ENCODE peak calls at places on chromosomes 7 and 10, in four cellular contexts. One of them, this sample, is unnamed.

GRCh38 chr7:1685000-1685624 is 15.0 kb downstream of the ELFN1 start:
- DNase-seq in transverse colon: no peak
- DNase-seq in A549: no peak
- DNase-seq in upper lobe of left lung: no peak
- DNase-seq in this sample: no peak

GRCh38 chr7:37234928-37235327 is 213.7 kb downstream of the ELMO1 start:
- DNase-seq in upper lobe of left lung: no peak
- DNase-seq in transverse colon: no peak
- DNase-seq in A549: peak
- DNase-seq in this sample: no peak

GRCh38 chr7:3867847-3868246 is 566.8 kb downstream of the SDK1 start:
- DNase-seq in transverse colon: peak
- DNase-seq in A549: no peak
- DNase-seq in upper lobe of left lung: no peak
- DNase-seq in this sample: no peak

GRCh38 chr7:141442781-141443180 is 108.4 kb upstream of the AGK start:
- DNase-seq in upper lobe of left lung: no peak
- DNase-seq in A549: no peak
- DNase-seq in transverse colon: no peak
- DNase-seq in this sample: no peak

GRCh38 chr10:78451592-78451991 is 417.9 kb downstream of the RPS24 start:
- DNase-seq in upper lobe of left lung: no peak
- DNase-seq in transverse colon: no peak
- DNase-seq in A549: no peak
- DNase-seq in this sample: peak

GRCh38 chr7:100678291-100678984 is 4.9 kb downstream of the GNB2 start:
- DNase-seq in upper lobe of left lung: no peak
- DNase-seq in transverse colon: peak
- DNase-seq in A549: no peak
- DNase-seq in this sample: peak

GRCh38 chr10:58781873-58782488 is 269.3 kb downstream of the BICC1 start:
- DNase-seq in upper lobe of left lung: no peak
- DNase-seq in transverse colon: no peak
- DNase-seq in A549: peak
- DNase-seq in this sample: no peak

GRCh38 chr10:63922714-63923317 is 401.6 kb downstream of the REEP3 start:
- DNase-seq in transverse colon: no peak
- DNase-seq in upper lobe of left lung: no peak
- DNase-seq in A549: no peak
- DNase-seq in this sample: no peak

GRCh38 chr10:14048930-14049613 is 281.7 kb downstream of the FRMD4A start:
- DNase-seq in A549: peak
- DNase-seq in upper lobe of left lung: no peak
- DNase-seq in transverse colon: no peak
- DNase-seq in this sample: no peak

GRCh38 chr7:33841658-33842057 is 63.7 kb upstream of the BMPER start:
- DNase-seq in upper lobe of left lung: no peak
- DNase-seq in A549: peak
- DNase-seq in transverse colon: no peak
- DNase-seq in this sample: peak

GRCh38 chr7:130921391-130922180 is 187.6 kb upstream of the KLF14 start:
- DNase-seq in transverse colon: peak
- DNase-seq in A549: no peak
- DNase-seq in upper lobe of left lung: peak
- DNase-seq in this sample: peak

GRCh38 chr7:75617634-75618234 is 121.0 kb downstream of the HIP1 start:
- DNase-seq in A549: peak
- DNase-seq in upper lobe of left lung: peak
- DNase-seq in transverse colon: peak
- DNase-seq in this sample: peak

GRCh38 chr7:111223802-111224253 is 132.9 kb downstream of the LRRN3 start:
- DNase-seq in upper lobe of left lung: no peak
- DNase-seq in transverse colon: no peak
- DNase-seq in A549: no peak
- DNase-seq in this sample: no peak
- TF ChIP-seq EP300 in upper lobe of left lung: no peak
- TF ChIP-seq EP300 in transverse colon: no peak
- TF ChIP-seq EP300 in A549: no peak
- TF ChIP-seq EP300 in this sample: no peak

DNA sequence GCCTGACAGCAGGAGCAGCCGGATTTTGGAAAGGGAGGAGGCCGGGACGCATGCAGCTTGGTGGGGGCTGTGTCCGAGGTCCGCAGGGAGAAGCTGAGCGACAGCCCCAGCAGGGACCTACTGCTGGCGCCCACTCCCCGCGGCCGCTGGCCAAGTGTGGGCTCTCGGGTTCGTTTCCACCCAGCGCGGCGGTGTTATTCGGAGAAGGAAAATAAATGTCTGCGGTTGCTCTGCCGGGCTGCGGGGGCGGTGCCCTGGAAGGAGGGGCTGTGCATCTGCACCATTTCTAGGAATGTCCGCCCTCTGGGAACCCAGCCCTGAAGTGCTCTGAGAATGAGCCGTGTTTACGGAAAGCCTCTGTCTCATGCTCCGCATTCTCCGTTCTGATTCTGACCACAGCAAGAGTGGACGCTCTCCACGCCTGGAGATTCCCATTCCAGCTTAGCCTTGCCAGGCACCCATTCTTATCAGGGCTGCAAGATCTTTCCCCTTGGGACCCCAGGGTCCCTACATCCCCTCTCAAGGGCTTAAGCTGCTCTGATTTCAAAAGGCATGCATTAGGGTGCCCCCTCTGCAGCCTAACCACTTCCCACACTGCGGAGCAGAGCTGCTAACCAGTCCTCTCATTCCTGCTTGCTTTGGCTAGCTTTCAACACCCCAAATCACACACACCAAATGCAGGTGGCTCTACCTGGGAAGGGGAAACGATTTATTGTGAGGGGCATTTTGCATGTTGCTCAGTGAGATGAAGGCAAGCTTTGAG is 256.6 kb upstream of the GLI3 start:
- DNase-seq in transverse colon: peak
- DNase-seq in upper lobe of left lung: peak
- DNase-seq in A549: peak
- DNase-seq in this sample: peak
- H3K4me3 ChIP-seq in transverse colon: peak
- H3K4me3 ChIP-seq in upper lobe of left lung: peak
- H3K4me3 ChIP-seq in A549: peak
- H3K4me3 ChIP-seq in this sample: peak

GRCh38 chr10:74587109-74587508 is 239.3 kb upstream of the KAT6B start:
- DNase-seq in upper lobe of left lung: no peak
- DNase-seq in transverse colon: no peak
- DNase-seq in A549: no peak
- DNase-seq in this sample: no peak

GRCh38 chr10:74585231-74586087 is 240.9 kb upstream of the KAT6B start:
- DNase-seq in transverse colon: no peak
- DNase-seq in upper lobe of left lung: no peak
- DNase-seq in A549: no peak
- DNase-seq in this sample: peak

GRCh38 chr10:74586088-74586585 is 240.3 kb upstream of the KAT6B start:
- DNase-seq in transverse colon: no peak
- DNase-seq in upper lobe of left lung: no peak
- DNase-seq in A549: peak
- DNase-seq in this sample: no peak

GRCh38 chr10:74593470-74593869 is 232.9 kb upstream of the KAT6B start:
- DNase-seq in A549: no peak
- DNase-seq in upper lobe of left lung: no peak
- DNase-seq in transverse colon: no peak
- DNase-seq in this sample: no peak

DNA sequence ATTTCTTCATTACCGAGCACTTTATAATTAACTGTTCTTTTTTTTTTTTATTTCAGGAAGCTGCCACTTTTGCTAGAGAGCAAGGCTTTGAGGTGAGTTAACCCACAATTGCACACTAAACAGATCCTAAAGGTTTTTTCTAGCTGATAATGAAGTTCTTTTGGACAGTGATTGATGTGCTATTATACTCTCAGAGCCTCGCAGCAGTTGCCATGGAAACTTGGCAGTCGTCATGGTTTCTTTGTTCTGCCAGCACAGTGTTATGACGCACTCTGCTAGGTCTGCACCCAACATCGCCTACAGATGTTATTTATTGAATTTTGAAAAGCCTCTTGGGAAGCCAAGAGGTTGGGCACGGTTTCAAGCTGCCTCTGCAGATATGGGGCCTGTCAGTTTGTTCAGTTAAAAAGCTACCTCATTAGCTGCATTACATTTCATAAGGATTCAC is 237.2 kb upstream of the KAT6B start:
- DNase-seq in A549: peak
- DNase-seq in transverse colon: peak
- DNase-seq in upper lobe of left lung: peak
- DNase-seq in this sample: peak
- TF ChIP-seq EP300 in A549: no peak
- TF ChIP-seq EP300 in transverse colon: peak
- TF ChIP-seq EP300 in upper lobe of left lung: no peak
- TF ChIP-seq EP300 in this sample: peak

GRCh38 chr7:104469135-104469820 is 140.9 kb downstream of the LHFPL3 start:
- DNase-seq in A549: no peak
- DNase-seq in transverse colon: no peak
- DNase-seq in upper lobe of left lung: no peak
- DNase-seq in this sample: no peak
- H3K4me3 ChIP-seq in A549: no peak
- H3K4me3 ChIP-seq in transverse colon: no peak
- H3K4me3 ChIP-seq in upper lobe of left lung: no peak
- H3K4me3 ChIP-seq in this sample: no peak

GRCh38 chr10:3852147-3852904 is 67.3 kb upstream of the KLF6 start:
- DNase-seq in upper lobe of left lung: peak
- DNase-seq in A549: peak
- DNase-seq in transverse colon: peak
- DNase-seq in this sample: peak
- TF ChIP-seq EP300 in upper lobe of left lung: no peak
- TF ChIP-seq EP300 in A549: peak
- TF ChIP-seq EP300 in transverse colon: peak
- TF ChIP-seq EP300 in this sample: no peak

DNA sequence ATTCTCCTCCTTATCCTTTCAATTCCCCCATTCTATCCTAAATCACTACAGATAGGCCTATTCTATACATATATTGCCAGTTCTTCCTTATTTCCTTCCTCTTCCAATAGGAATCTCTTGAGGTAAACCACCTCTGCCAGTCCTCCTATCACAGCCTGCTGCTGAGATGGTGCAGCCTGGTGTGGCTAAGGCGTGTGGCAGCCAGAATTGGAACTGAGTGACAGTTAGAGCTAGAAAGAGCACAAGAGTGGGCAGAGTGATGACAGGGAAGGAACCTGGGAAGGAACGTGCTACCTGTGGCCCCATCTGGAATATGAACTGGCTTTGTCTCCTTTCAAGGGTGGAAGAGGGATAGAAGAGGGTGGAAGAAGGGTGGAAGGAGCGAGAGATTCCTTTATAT is 187.7 kb downstream of the HECW1 start:
- DNase-seq in transverse colon: no peak
- DNase-seq in upper lobe of left lung: no peak
- DNase-seq in A549: no peak
- DNase-seq in this sample: no peak
- H3K4me3 ChIP-seq in transverse colon: no peak
- H3K4me3 ChIP-seq in upper lobe of left lung: no peak
- H3K4me3 ChIP-seq in A549: no peak
- H3K4me3 ChIP-seq in this sample: no peak